ENCODE peak calls at places on chromosomes 6 and 20, in four cellular contexts. S is OCI-LY7, U is thyroid gland, E is psoas muscle. F is an unnamed sample.

GRCh38 chr20:23629017-23629541 is 8.7 kb downstream of the CST3 start:
- DNase-seq in S (no peak), U (no peak), E (peak), F (no peak)

GRCh38 chr20:57313230-57313629 is 16.4 kb upstream of the SPO11 start:
- DNase-seq in S (no peak), U (no peak), E (no peak), F (peak)

GRCh38 chr6:132085731-132086130 is 134.6 kb upstream of the CCN2 start:
- DNase-seq in S (no peak), U (no peak), E (no peak), F (no peak)

GRCh38 chr20:5448449-5449118 is 131.8 kb upstream of the PROKR2 start:
- DNase-seq in S (peak), U (peak), E (no peak), F (no peak)

GRCh38 chr6:54992789-54993188 is 146.2 kb downstream of the FAM83B start:
- DNase-seq in S (peak), U (peak), E (no peak), F (no peak)

GRCh38 chr6:71079707-71080106 is 122.8 kb upstream of the B3GAT2 start:
- DNase-seq in S (no peak), U (no peak), E (no peak), F (no peak)

GRCh38 chr6:78615430-78615904 is 251.9 kb upstream of the IRAK1BP1 start:
- DNase-seq in S (no peak), U (no peak), E (no peak), F (no peak)

GRCh38 chr20:10633708-10634107 is 40.1 kb downstream of the JAG1 start:
- DNase-seq in S (no peak), U (no peak), E (no peak), F (no peak)

GRCh38 chr6:114783783-114784182 is 441.0 kb upstream of the HS3ST5 start:
- DNase-seq in S (no peak), U (no peak), E (no peak), F (no peak)

GRCh38 chr6:624979-625378 is 31.9 kb downstream of the HUS1B start:
- DNase-seq in S (peak), U (no peak), E (no peak), F (no peak)

DNA sequence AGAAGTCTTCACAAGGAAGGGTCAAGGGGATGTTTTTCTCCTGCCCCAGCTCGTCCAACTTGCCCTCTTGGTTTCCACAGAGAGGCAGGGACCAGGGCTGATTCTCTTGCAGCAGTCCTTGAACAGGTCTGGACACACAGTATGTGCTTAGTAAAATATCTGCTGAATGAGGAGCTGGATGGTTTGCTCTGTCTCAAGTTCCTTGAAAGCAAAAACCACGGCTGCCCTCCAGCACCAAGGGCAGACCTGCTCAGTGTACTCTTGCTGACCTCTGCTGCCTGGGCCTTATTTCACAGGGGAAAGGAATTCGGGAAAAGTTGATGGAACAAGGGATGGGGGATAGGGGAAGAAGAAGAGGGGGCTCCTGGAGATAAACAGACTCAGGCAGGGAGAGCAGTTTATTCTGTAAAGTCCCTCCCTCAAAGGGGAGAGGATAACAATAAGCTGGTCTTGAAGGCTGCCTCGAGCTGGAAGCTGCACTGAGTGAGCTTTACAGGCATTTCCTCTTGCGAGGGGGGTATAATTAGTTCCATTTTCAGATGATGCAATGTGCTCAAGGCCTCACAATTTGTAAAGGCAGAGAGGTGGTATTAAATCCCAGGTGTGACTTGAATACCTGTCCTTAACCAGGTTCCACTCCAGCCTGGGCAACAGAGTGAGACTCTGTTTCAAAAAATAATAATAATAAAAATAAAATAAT is 10.3 kb downstream of the KCNK5 start:
- DNase-seq in S (peak), U (no peak), E (no peak), F (no peak)
- TF ChIP-seq CTCF in S (no peak), U (no peak), E (no peak), F (no peak)

GRCh38 chr6:17278289-17279061 is 2.7 kb upstream of the RBM24 start:
- DNase-seq in S (no peak), U (no peak), E (no peak), F (no peak)

GRCh38 chr6:17281100-17281496 is at the start of gene RBM24:
- DNase-seq in S (no peak), U (peak), E (peak), F (peak)

GRCh38 chr6:17281497-17282481 is 628 bp downstream of the RBM24 start:
- DNase-seq in S (no peak), U (peak), E (no peak), F (peak)

GRCh38 chr6:17280552-17281090 is 540 bp upstream of the RBM24 start:
- DNase-seq in S (no peak), U (peak), E (peak), F (peak)

DNA sequence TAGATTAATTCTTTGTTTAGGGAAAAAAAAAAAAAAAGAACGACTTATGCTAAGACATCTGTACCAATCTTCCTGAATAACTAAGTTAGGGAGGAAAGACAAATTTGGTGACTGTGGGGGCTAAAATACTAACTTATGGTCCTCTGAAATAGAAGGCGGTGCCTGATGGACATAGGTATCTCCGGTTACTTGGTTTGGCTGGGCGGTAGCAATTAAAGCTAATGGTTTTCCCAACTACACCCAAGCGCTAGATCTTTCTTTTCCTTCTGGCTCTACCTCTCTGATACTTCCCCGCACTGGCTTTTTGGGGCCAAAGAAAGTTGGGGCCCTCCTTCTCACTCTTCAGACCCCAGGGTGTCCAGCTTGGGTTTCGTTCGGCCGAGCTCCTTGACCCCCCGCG is 1.0 kb upstream of the RBM24 start:
- DNase-seq in S (no peak), U (no peak), E (no peak), F (no peak)
- H3K4me3 ChIP-seq in S (no peak), U (peak), E (peak), F (peak)

GRCh38 chr6:73965408-73966145 is 269.6 kb downstream of the CD109 start:
- DNase-seq in S (no peak), U (no peak), E (no peak), F (no peak)

GRCh38 chr6:73968358-73968757 is 272.4 kb downstream of the CD109 start:
- DNase-seq in S (no peak), U (no peak), E (no peak), F (no peak)

GRCh38 chr6:73964455-73964854 is 268.5 kb downstream of the CD109 start:
- DNase-seq in S (no peak), U (no peak), E (no peak), F (no peak)

GRCh38 chr6:73969982-73970960 is 274.3 kb downstream of the CD109 start:
- DNase-seq in S (peak), U (no peak), E (no peak), F (no peak)
- H3K27ac ChIP-seq in S (no peak), U (no peak), E (no peak), F (no peak)

DNA sequence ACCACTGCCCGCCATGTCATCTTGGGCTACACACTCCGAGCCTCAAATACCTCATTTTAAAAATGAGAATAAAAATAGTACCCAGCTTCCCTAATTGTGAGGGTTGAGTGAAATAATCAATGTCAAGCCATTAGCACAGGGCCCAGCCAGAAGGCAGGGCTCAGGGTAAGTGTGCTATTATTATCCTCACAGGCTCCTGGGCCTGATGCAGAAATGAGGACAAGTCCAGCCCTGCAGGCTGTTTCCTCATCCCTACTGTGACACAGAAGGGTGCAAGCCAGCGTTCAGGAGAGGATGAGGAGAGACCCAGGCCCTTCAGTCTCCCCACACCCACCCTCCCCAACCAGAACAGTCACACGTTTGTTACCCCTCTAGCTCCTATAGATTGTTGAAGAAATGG is 4.0 kb downstream of the DLK2 start:
- DNase-seq in S (no peak), U (no peak), E (peak), F (no peak)
- TF ChIP-seq CTCF in S (no peak), U (no peak), E (no peak), F (no peak)

GRCh38 chr6:33592595-33593413 is 12.7 kb upstream of the BAK1 start:
- DNase-seq in S (peak), U (peak), E (no peak), F (no peak)
- H3K4me3 ChIP-seq in S (peak), U (peak), E (no peak), F (peak)

GRCh38 chr20:50321797-50322480 is 131.3 kb downstream of the CEBPB start:
- DNase-seq in S (no peak), U (peak), E (no peak), F (no peak)

GRCh38 chr20:50320910-50321796 is 130.5 kb downstream of the CEBPB start:
- DNase-seq in S (no peak), U (peak), E (peak), F (peak)

GRCh38 chr20:50323209-50323608 is 132.6 kb downstream of the CEBPB start:
- DNase-seq in S (no peak), U (no peak), E (no peak), F (no peak)

GRCh38 chr20:50323777-50324604 is 133.4 kb downstream of the CEBPB start:
- DNase-seq in S (no peak), U (no peak), E (no peak), F (no peak)

GRCh38 chr20:50322703-50323131 is 132.1 kb downstream of the CEBPB start:
- DNase-seq in S (no peak), U (no peak), E (no peak), F (no peak)
- H3K27ac ChIP-seq in S (no peak), U (peak), E (no peak), F (no peak)